ENCODE peak calls at places on chromosome 7, in ten cellular contexts. R is A549; N is IMR-90; O is tibial artery; J is neuronal stem cell; T is ovary; D is effector memory CD4-positive, alpha-beta T cell; M is brain microvascular endothelial cell; L is substantia nigra; U is cardiac muscle cell. H is an unnamed sample.

GRCh38 chr7:140448781-140449180 is 30.5 kb downstream of the MKRN1 start:
- DNase-seq in R (no peak), N (no peak), O (no peak), J (no peak), T (no peak), D (no peak), M (no peak), L (no peak), U (no peak), H (no peak)

GRCh38 chr7:74033372-74034311 is 5.7 kb downstream of the ELN start:
- DNase-seq in R (no peak), N (no peak), O (peak), J (no peak), T (peak), D (no peak), M (no peak), L (peak), U (peak), H (no peak)

GRCh38 chr7:128170461-128170860 is 70.6 kb upstream of the LEP start:
- DNase-seq in R (no peak), N (no peak), O (no peak), J (no peak), T (no peak), D (no peak), M (no peak), L (no peak), U (no peak), H (no peak)

GRCh38 chr7:102320601-102321350 is 34.1 kb downstream of the SH2B2 start:
- DNase-seq in R (no peak), N (no peak), O (no peak), J (no peak), T (no peak), D (no peak), M (no peak), L (no peak), U (no peak), H (no peak)

GRCh38 chr7:110621289-110621688 is 469.6 kb upstream of the LRRN3 start:
- DNase-seq in R (no peak), N (no peak), O (no peak), J (no peak), T (no peak), D (no peak), M (no peak), L (no peak), U (no peak), H (no peak)

GRCh38 chr7:34039033-34039432 is 133.7 kb downstream of the BMPER start:
- DNase-seq in R (no peak), N (peak), O (no peak), J (no peak), T (no peak), D (no peak), M (no peak), L (no peak), U (no peak), H (no peak)

GRCh38 chr7:136114966-136115762 is 138.0 kb upstream of the MTPN start:
- DNase-seq in R (peak), N (peak), O (no peak), J (peak), T (peak), D (no peak), M (peak), L (no peak), U (peak), H (no peak)

GRCh38 chr7:129264534-129264933 is 39.7 kb downstream of the AHCYL2 start:
- DNase-seq in R (no peak), N (no peak), O (no peak), J (no peak), T (no peak), D (no peak), M (no peak), L (no peak), U (no peak), H (no peak)

GRCh38 chr7:154308928-154309327 is 256.7 kb downstream of the DPP6 start:
- DNase-seq in R (no peak), N (no peak), O (no peak), J (no peak), T (no peak), D (no peak), M (no peak), L (no peak), U (no peak), H (no peak)

DNA sequence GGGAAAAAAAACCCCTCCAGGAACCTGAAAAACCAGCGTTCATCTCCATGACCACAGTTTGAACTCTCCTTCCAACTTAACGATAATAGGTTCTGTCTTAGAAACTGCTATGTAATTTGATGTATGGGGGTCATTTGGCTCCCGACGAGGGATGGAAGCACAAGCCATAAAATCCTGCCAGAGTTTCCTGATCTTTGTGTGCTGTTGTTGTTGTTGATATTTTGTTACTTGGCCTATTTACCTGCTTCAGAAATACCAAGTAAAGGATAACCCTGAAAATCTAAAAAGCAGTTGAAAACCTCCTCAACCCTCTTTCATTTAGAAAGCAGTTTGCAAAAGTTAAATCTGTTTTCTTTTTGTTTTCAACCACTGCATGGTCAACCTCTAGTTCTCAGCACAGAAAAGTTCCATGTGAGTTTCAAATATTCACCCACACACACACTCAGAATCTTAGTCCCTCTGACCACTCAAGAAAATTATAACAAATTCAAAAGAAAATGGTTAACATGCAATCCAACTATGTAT is 9.3 kb upstream of the HOXA2 start:
- DNase-seq in R (no peak), N (peak), O (no peak), J (no peak), T (no peak), D (no peak), M (no peak), L (no peak), U (no peak), H (no peak)
- H3K27ac ChIP-seq in R (peak), N (peak), O (peak), J (no peak), T (no peak), D (no peak), M (no peak), L (no peak), U (no peak), H (peak)

DNA sequence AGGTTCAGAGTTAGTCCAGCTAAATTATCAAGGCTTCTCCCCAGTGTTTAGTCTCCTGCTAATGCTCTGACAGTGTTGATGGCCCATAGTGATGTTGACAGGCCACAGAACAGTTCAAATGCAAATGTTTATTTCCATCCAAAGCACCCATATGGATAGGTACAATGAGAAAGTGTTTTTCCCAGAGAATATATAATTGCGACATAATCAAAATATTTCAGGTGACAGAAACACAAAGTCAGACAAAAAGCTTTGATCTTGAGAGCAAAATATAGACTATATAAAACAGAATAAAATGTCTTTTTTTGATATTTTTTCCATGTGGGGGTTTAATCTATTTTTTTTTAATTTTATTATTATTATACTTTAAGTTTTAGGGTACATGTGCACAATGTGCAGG is 642.3 kb upstream of the SEMA3D start:
- DNase-seq in R (no peak), N (no peak), O (no peak), J (no peak), T (no peak), D (no peak), M (no peak), L (no peak), U (peak), H (no peak)
- H3K27ac ChIP-seq in R (no peak), N (no peak), O (no peak), J (no peak), T (no peak), D (no peak), M (no peak), L (no peak), U (peak), H (no peak)

DNA sequence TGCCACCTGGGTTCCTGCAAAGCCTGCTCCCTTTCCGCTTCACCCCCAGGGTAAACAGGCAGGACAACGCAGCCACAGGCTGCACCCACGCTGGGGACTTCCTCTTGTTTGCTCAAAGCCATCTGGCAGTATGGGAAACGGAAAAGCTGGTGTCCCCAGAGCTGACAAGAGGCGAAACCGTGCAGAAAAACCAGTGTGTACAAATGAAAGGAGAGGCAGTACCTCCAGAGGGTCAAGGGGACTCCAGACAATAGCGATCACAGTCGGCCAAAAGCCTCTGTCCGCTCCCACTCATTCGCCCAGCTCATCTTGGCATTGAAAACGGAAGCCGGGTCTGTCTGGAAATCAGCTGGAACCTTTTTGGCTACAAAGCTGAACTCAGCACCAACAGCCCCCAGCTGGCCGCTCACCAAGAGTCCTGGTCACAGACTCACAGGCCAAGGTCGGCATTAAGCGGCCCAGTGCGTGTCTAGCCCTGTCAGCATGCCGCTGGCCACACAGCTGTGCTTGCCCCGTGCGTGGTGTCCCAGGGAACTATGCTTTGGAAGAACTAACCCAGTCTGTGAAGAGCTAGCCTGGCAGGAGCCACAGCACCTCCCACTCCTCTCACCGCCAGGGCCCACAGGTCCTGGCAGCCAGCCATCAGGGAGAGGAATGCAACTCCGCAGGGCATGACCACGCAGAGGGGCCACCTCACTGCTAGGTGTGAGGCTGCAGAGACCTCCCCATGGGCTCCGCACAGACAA is 10.4 kb downstream of the TNS3 start:
- DNase-seq in R (no peak), N (peak), O (peak), J (no peak), T (peak), D (no peak), M (peak), L (peak), U (peak), H (no peak)
- H3K27ac ChIP-seq in R (peak), N (peak), O (peak), J (no peak), T (peak), D (no peak), M (peak), L (peak), U (no peak), H (no peak)

GRCh38 chr7:94643771-94644545 is 12.0 kb downstream of the SGCE start:
- DNase-seq in R (no peak), N (no peak), O (no peak), J (no peak), T (no peak), D (no peak), M (no peak), L (no peak), U (no peak), H (peak)
- H3K27ac ChIP-seq in R (no peak), N (no peak), O (no peak), J (no peak), T (no peak), D (no peak), M (no peak), L (no peak), U (no peak), H (peak)

GRCh38 chr7:131010029-131010705 is 276.2 kb upstream of the KLF14 start:
- DNase-seq in R (no peak), N (no peak), O (no peak), J (no peak), T (no peak), D (no peak), M (no peak), L (no peak), U (no peak), H (no peak)

GRCh38 chr7:131011437-131011752 is 277.4 kb upstream of the KLF14 start:
- DNase-seq in R (no peak), N (no peak), O (no peak), J (no peak), T (no peak), D (no peak), M (no peak), L (peak), U (no peak), H (no peak)

GRCh38 chr7:131011976-131012375 is 278.0 kb upstream of the KLF14 start:
- DNase-seq in R (peak), N (peak), O (no peak), J (no peak), T (no peak), D (no peak), M (peak), L (no peak), U (no peak), H (no peak)

GRCh38 chr7:131012477-131013031 is 278.5 kb upstream of the KLF14 start:
- DNase-seq in R (no peak), N (no peak), O (no peak), J (no peak), T (no peak), D (no peak), M (no peak), L (no peak), U (no peak), H (no peak)

GRCh38 chr7:131010714-131011436 is 276.9 kb upstream of the KLF14 start:
- DNase-seq in R (no peak), N (peak), O (no peak), J (no peak), T (no peak), D (no peak), M (no peak), L (no peak), U (no peak), H (no peak)
- H3K27ac ChIP-seq in R (peak), N (peak), O (no peak), J (no peak), T (no peak), D (peak), M (no peak), L (no peak), U (no peak), H (peak)

H was measured in epithelial cell of prostate.